ENCODE peak calls at places on chromosomes 13 and 19, in four cellular contexts. Q, H, O and C are unnamed samples.

GRCh38 chr19:13621413-13621812 is 115.1 kb upstream of the CACNA1A start:
- DNase-seq in O (no peak), H (no peak), Q (peak; percentile 32), C (no peak)

GRCh38 chr19:29098863-29099481 is 114.0 kb downstream of the UQCRFS1 start:
- DNase-seq in H (no peak), O (no peak), Q (peak; percentile 69), C (no peak)

GRCh38 chr13:36758345-36758744 is 60.7 kb upstream of the RFXAP start:
- DNase-seq in H (no peak), Q (no peak), O (no peak), C (no peak)

GRCh38 chr19:48658483-48658882 is 12.5 kb upstream of the CA11 start:
- DNase-seq in O (no peak), H (no peak), Q (no peak), C (no peak)

GRCh38 chr13:80477641-80478443 is 136.9 kb upstream of the SPRY2 start:
- DNase-seq in H (no peak), Q (no peak), O (no peak), C (no peak)

GRCh38 chr19:12800873-12801465 is 631 bp downstream of the PRDX2 start:
- DNase-seq in H (peak; percentile 66), O (no peak), Q (no peak), C (no peak)

GRCh38 chr19:45008554-45008953 is 7.3 kb downstream of the RELB start:
- DNase-seq in Q (no peak), O (no peak), H (no peak), C (no peak)

GRCh38 chr19:48746738-48747575 is at the start of gene IZUMO1:
- DNase-seq in H (peak; percentile 88), O (peak; percentile 46), Q (peak; percentile 94), C (peak; percentile 42)

GRCh38 chr19:52963229-52963760 is 614 bp upstream of the ZNF816 start:
- DNase-seq in Q (no peak), H (peak; percentile 52), O (no peak), C (no peak)

GRCh38 chr19:28331596-28331995 is 881.4 kb downstream of the UQCRFS1 start:
- DNase-seq in Q (no peak), O (no peak), H (no peak), C (no peak)